ENCODE peak calls at places on chromosome 18, in eight cellular contexts. B is HL-60; V is CD8-positive, alpha-beta T cell; D is GM12865; G is cardiac fibroblast; R is AG09309; Z is IMR-90; X is pancreas. J is an unnamed sample.
A peak's percentile ranks its signal among the peaks of the same experiment; 100 is the strongest.

GRCh38 chr18:3368193-3368592 is 81.8 kb upstream of the TGIF1 start:
- DNase-seq in Z (peak; percentile 28), B (no peak), D (no peak), G (peak; percentile 92), V (no peak), R (peak; percentile 24), X (no peak), J (peak; percentile 75)

GRCh38 chr18:58043452-58044369 is at the start of gene NEDD4L:
- DNase-seq in B (peak; percentile 43), D (peak; percentile 91), Z (peak; percentile 83), G (peak; percentile 82), R (peak; percentile 49), X (peak; percentile 90), V (peak; percentile 63), J (peak; percentile 62)

GRCh38 chr18:77776104-77776503 is 526.5 kb downstream of the GALR1 start:
- DNase-seq in V (no peak), B (no peak), X (no peak), D (no peak), R (no peak), Z (no peak), G (no peak), J (no peak)

GRCh38 chr18:32175265-32175664 is 14.6 kb upstream of the MEP1B start:
- DNase-seq in V (no peak), Z (no peak), X (no peak), B (no peak), D (no peak), G (no peak), R (no peak), J (no peak)

GRCh38 chr18:13530879-13531387 is 195.4 kb downstream of the FAM210A start:
- DNase-seq in G (peak; percentile 18), Z (peak; percentile 8), B (no peak), R (peak; percentile 32), D (peak; percentile 41), X (no peak), V (no peak), J (peak; percentile 29)

GRCh38 chr18:38790786-38791185 is 1225.2 kb upstream of the CELF4 start:
- DNase-seq in B (no peak), R (no peak), Z (no peak), D (no peak), G (no peak), V (no peak), X (no peak), J (no peak)

GRCh38 chr18:43662657-43663056 is 385.4 kb upstream of the SYT4 start:
- DNase-seq in X (no peak), D (no peak), G (peak; percentile 87), B (no peak), R (peak; percentile 68), V (no peak), Z (peak; percentile 93), J (peak; percentile 87)

GRCh38 chr18:67302043-67302442 is 214.5 kb downstream of the DSEL start:
- DNase-seq in X (no peak), Z (peak; percentile 51), B (no peak), V (no peak), D (no peak), R (no peak), G (peak; percentile 52), J (no peak)

GRCh38 chr18:25365242-25365641 is 13.3 kb upstream of the ZNF521 start:
- DNase-seq in G (no peak), X (no peak), B (no peak), Z (no peak), R (no peak), D (no peak), V (no peak), J (no peak)

GRCh38 chr18:79361766-79362522 is 33.8 kb upstream of the NFATC1 start:
- DNase-seq in B (no peak), Z (peak; percentile 95), X (no peak), V (no peak), R (no peak), D (no peak), G (peak; percentile 83), J (no peak)

GRCh38 chr18:34551824-34552223 is 158.3 kb upstream of the DTNA start:
- DNase-seq in G (no peak), D (no peak), B (no peak), R (no peak), Z (no peak), X (no peak), V (no peak), J (no peak)

GRCh38 chr18:7755753-7756475 is 188.8 kb downstream of the PTPRM start:
- DNase-seq in Z (peak; percentile 31), V (no peak), G (peak; percentile 55), D (no peak), R (no peak), B (no peak), X (no peak), J (no peak)

GRCh38 chr18:9260388-9261380 is 73.9 kb upstream of the TWSG1 start:
- DNase-seq in B (no peak), V (no peak), R (no peak), X (no peak), Z (peak; percentile 5), D (no peak), G (no peak), J (no peak)

GRCh38 chr18:11268691-11269686 is 119.6 kb upstream of the PIEZO2 start:
- DNase-seq in G (no peak), D (no peak), Z (peak; percentile 35), B (no peak), V (no peak), R (peak; percentile 35), X (no peak), J (peak; percentile 85)

GRCh38 chr18:26383454-26384270 is 157.4 kb downstream of the TAF4B start:
- DNase-seq in R (peak; percentile 35), X (no peak), Z (peak; percentile 67), V (no peak), D (peak; percentile 70), B (peak; percentile 17), G (peak; percentile 80), J (peak; percentile 14)

GRCh38 chr18:9103488-9103887 is 989 bp downstream of the NDUFV2 start:
- DNase-seq in X (no peak), B (no peak), Z (peak; percentile 49), R (no peak), G (peak; percentile 53), V (no peak), D (no peak), J (no peak)

GRCh38 chr18:72119082-72119481 is 425.1 kb downstream of the CBLN2 start:
- DNase-seq in D (no peak), B (no peak), R (no peak), Z (no peak), V (no peak), G (no peak), X (no peak), J (no peak)

GRCh38 chr18:79928563-79928960 is 22.9 kb downstream of the SLC66A2 start:
- DNase-seq in R (no peak), V (no peak), G (no peak), D (no peak), B (no peak), Z (no peak), X (no peak), J (no peak)

GRCh38 chr18:26655614-26656400 is 107.5 kb upstream of the KCTD1 start:
- DNase-seq in B (no peak), V (no peak), D (no peak), X (peak; percentile 70), G (peak; percentile 49), Z (peak; percentile 11), R (no peak), J (peak; percentile 10)

GRCh38 chr18:22391571-22392359 is 25.9 kb downstream of the CTAGE1 start:
- DNase-seq in B (no peak), G (peak; percentile 96), Z (peak; percentile 96), X (no peak), D (peak; percentile 0), R (peak; percentile 71), V (peak; percentile 32), J (peak; percentile 69)

GRCh38 chr18:59864446-59864764 is 35.4 kb upstream of the PMAIP1 start:
- DNase-seq in D (no peak), G (no peak), V (no peak), Z (no peak), R (no peak), X (no peak), B (no peak), J (no peak)

GRCh38 chr18:22710628-22711380 is 222.3 kb upstream of the RBBP8 start:
- DNase-seq in D (no peak), B (no peak), Z (peak; percentile 64), V (no peak), R (peak; percentile 42), G (peak; percentile 31), X (peak; percentile 27), J (peak; percentile 36)

GRCh38 chr18:5058768-5059539 is 138.1 kb downstream of the AKAIN1 start:
- DNase-seq in B (peak; percentile 13), D (peak; percentile 58), V (peak; percentile 13), X (no peak), G (no peak), R (no peak), Z (no peak), J (no peak)

GRCh38 chr18:313931-314330 is 46.1 kb upstream of the THOC1 start:
- DNase-seq in V (no peak), R (no peak), B (no peak), G (no peak), Z (no peak), D (no peak), X (no peak), J (no peak)
- TF ChIP-seq CTCF in V (no peak), R (no peak), B (no peak), G (no peak), Z (no peak), D (no peak), X (no peak), J (no peak)

GRCh38 chr18:76459312-76459686 is 35.7 kb downstream of the ZNF516 start:
- DNase-seq in D (no peak), Z (no peak), G (no peak), R (no peak), X (no peak), B (no peak), V (no peak), J (no peak)

GRCh38 chr18:76459687-76460350 is 35.2 kb downstream of the ZNF516 start:
- DNase-seq in R (peak; percentile 100), G (peak; percentile 99), Z (peak; percentile 100), V (no peak), X (no peak), B (no peak), D (no peak), J (peak; percentile 97)

GRCh38 chr18:76461148-76461547 is 33.9 kb downstream of the ZNF516 start:
- DNase-seq in Z (no peak), V (no peak), X (no peak), D (no peak), G (no peak), R (no peak), B (no peak), J (no peak)

GRCh38 chr18:76461692-76462325 is 33.2 kb downstream of the ZNF516 start:
- DNase-seq in R (no peak), B (no peak), G (no peak), Z (no peak), V (no peak), X (no peak), D (no peak), J (no peak)

GRCh38 chr18:76460482-76460881 is 34.6 kb downstream of the ZNF516 start:
- DNase-seq in Z (peak; percentile 34), X (no peak), R (no peak), V (no peak), B (no peak), D (no peak), G (no peak), J (no peak)
- H3K4me3 ChIP-seq in Z (no peak overlapping the region), X (no peak overlapping the region), R (no peak overlapping the region), V (no peak overlapping the region), B (no peak overlapping the region), D (no peak overlapping the region), G (no peak overlapping the region), J (no peak overlapping the region)

GRCh38 chr18:75309564-75309963 is 99.0 kb downstream of the TSHZ1 start:
- DNase-seq in D (no peak), G (no peak), Z (no peak), B (no peak), X (no peak), V (no peak), R (no peak), J (no peak)
- TF ChIP-seq CTCF in D (no peak), G (no peak), Z (no peak), B (no peak), X (no peak), V (no peak), R (no peak), J (no peak)

GRCh38 chr18:48137354-48138208 is 207.1 kb upstream of the SMAD2 start:
- DNase-seq in B (no peak), X (no peak), V (no peak), Z (no peak), G (no peak), D (no peak), R (no peak), J (no peak)
- H3K4me3 ChIP-seq in B (no peak overlapping the region), X (no peak overlapping the region), V (no peak overlapping the region), Z (no peak overlapping the region), G (no peak overlapping the region), D (no peak overlapping the region), R (no peak overlapping the region), J (no peak overlapping the region)